ENCODE peak calls at places on chromosomes 2 and 18, in ten cellular contexts. C is heart right ventricle; O is cerebellum; P is GM12891; Q is spleen; D is hippocampal formation; M is lung microvascular endothelial cell; K is aorta; X is stimulated activated CD8-positive, alpha-beta memory T cell treated with anti-CD3 and anti-CD28 coated beads, Interleukin-4, amount 100 ng/mL, for 1 hour; Y is ACHN. G is an unnamed sample.

GRCh38 chr2:38407111-38407682 is 30.1 kb upstream of the ATL2 start:
- DNase-seq in D (no peak), P (no peak), O (peak), Q (peak), X (no peak), Y (no peak), M (no peak), K (no peak), C (no peak), G (no peak)

GRCh38 chr2:183519371-183520056 is 395.3 kb downstream of the NUP35 start:
- DNase-seq in D (no peak), C (no peak), P (no peak), Y (no peak), K (no peak), Q (no peak), X (no peak), O (no peak), M (no peak), G (no peak)

GRCh38 chr2:48221846-48222516 is 308.0 kb upstream of the STON1 start:
- DNase-seq in O (no peak), K (no peak), Q (no peak), X (no peak), Y (no peak), C (no peak), D (no peak), M (no peak), P (no peak), G (no peak)

GRCh38 chr18:72867721-72868665 is at the start of gene NETO1:
- DNase-seq in D (no peak), Q (peak), C (no peak), M (no peak), P (no peak), X (no peak), K (no peak), Y (no peak), O (no peak), G (peak)

GRCh38 chr2:64636105-64636873 is 17.4 kb downstream of the SERTAD2 start:
- DNase-seq in M (peak), Q (peak), X (no peak), D (no peak), P (peak), C (no peak), K (no peak), O (no peak), Y (no peak), G (no peak)

GRCh38 chr18:8121942-8122480 is 487.2 kb upstream of the RAB12 start:
- DNase-seq in X (no peak), P (no peak), C (no peak), Q (no peak), M (peak), D (no peak), Y (peak), K (no peak), O (no peak), G (no peak)

GRCh38 chr18:35716169-35716831 is 134.8 kb downstream of the GALNT1 start:
- DNase-seq in K (no peak), M (no peak), C (no peak), D (no peak), P (no peak), X (no peak), O (no peak), Y (no peak), Q (no peak), G (no peak)

GRCh38 chr2:17827306-17827705 is 11.0 kb downstream of the MSGN1 start:
- DNase-seq in Y (no peak), M (no peak), P (no peak), D (no peak), O (no peak), X (no peak), C (no peak), K (no peak), Q (no peak), G (no peak)

GRCh38 chr18:28164772-28165483 is 12.0 kb downstream of the CDH2 start:
- DNase-seq in X (no peak), Y (no peak), Q (no peak), M (no peak), C (no peak), D (no peak), K (no peak), O (no peak), P (no peak), G (no peak)

GRCh38 chr2:68837861-68838341 is 33.3 kb downstream of the BMP10 start:
- DNase-seq in K (no peak), C (no peak), P (no peak), X (no peak), Q (no peak), O (no peak), D (no peak), Y (no peak), M (no peak), G (no peak)

GRCh38 chr2:67631474-67631873 is 234.3 kb downstream of the ETAA1 start:
- DNase-seq in O (no peak), Q (no peak), C (no peak), D (no peak), Y (no peak), K (no peak), P (no peak), X (no peak), M (peak), G (no peak)

GRCh38 chr2:102915128-102915527 is 153.3 kb downstream of the TMEM182 start:
- DNase-seq in P (no peak), D (no peak), O (no peak), X (no peak), C (no peak), Y (peak), K (no peak), Q (no peak), M (no peak), G (no peak)

GRCh38 chr2:113126845-113127645 is at the start of gene IL1RN:
- DNase-seq in P (no peak), C (no peak), Y (no peak), D (no peak), X (no peak), K (peak), Q (no peak), M (no peak), O (no peak), G (no peak)